ENCODE peak calls at places on chromosomes 2 and 18, in five cellular contexts. X is frontal cortex, O is adrenal gland, Z is neural crest cell, P is upper lobe of right lung. U is an unnamed sample.
A peak's percentile ranks its signal among the peaks of the same experiment; 100 is the strongest.

GRCh38 chr18:62576858-62577512 is 54.2 kb downstream of the ZCCHC2 start:
- DNase-seq in X (no peak), O (no peak), Z (no peak), P (no peak), U (no peak)

GRCh38 chr2:24559714-24560113 is 68.7 kb downstream of the NCOA1 start:
- DNase-seq in X (no peak), O (no peak), Z (no peak), P (no peak), U (no peak)

GRCh38 chr2:173997269-173997668 is 32.1 kb upstream of the SP3 start:
- DNase-seq in X (no peak), O (peak; percentile 68), Z (no peak), P (peak; percentile 90), U (peak; percentile 69)

GRCh38 chr18:13180614-13181375 is 37.8 kb upstream of the LDLRAD4 start:
- DNase-seq in X (no peak), O (no peak), Z (no peak), P (no peak), U (no peak)

GRCh38 chr2:19178175-19178574 is 180.2 kb downstream of the OSR1 start:
- DNase-seq in X (no peak), O (no peak), Z (no peak), P (no peak), U (no peak)

GRCh38 chr2:58138631-58139030 is 92.0 kb downstream of the VRK2 start:
- DNase-seq in X (no peak), O (no peak), Z (no peak), P (no peak), U (no peak)

GRCh38 chr2:150156940-150157339 is 330.5 kb downstream of the RND3 start:
- DNase-seq in X (no peak), O (no peak), Z (no peak), P (no peak), U (no peak)

GRCh38 chr2:182618672-182619079 is 97.4 kb upstream of the DNAJC10 start:
- DNase-seq in X (no peak), O (no peak), Z (no peak), P (no peak), U (no peak)

GRCh38 chr18:35019929-35020328 is 21.3 kb upstream of the MAPRE2 start:
- DNase-seq in X (no peak), O (no peak), Z (no peak), P (no peak), U (no peak)

GRCh38 chr2:27752551-27753237 is 18.8 kb upstream of the MRPL33 start:
- DNase-seq in X (no peak), O (no peak), Z (no peak), P (no peak), U (no peak)

GRCh38 chr2:177908182-177908581 is 164.4 kb downstream of the PDE11A start:
- DNase-seq in X (no peak), O (no peak), Z (no peak), P (no peak), U (no peak)

GRCh38 chr18:63283305-63283704 is 36.3 kb downstream of the BCL2 start:
- DNase-seq in X (no peak), O (no peak), Z (no peak), P (no peak), U (no peak)

U was measured in tibial nerve.